ENCODE peak calls at places on chromosomes 6 and 20, in six cellular contexts. Q is WTC11, B is neural crest cell, U is left ventricle myocardium inferior, Z is H9, O is fibroblast of the aortic adventitia. T is an unnamed sample.

GRCh38 chr6:111957623-111958315 is 84.5 kb upstream of the FYN start:
- DNase-seq in Q (peak), B (no peak), U (no peak), Z (peak), O (no peak), T (peak)

GRCh38 chr20:407953-408842 is at the start of gene RBCK1:
- DNase-seq in Q (peak), B (peak), U (peak), Z (peak), O (peak), T (peak)

GRCh38 chr20:44858959-44859358 is 26.5 kb upstream of the YWHAB start:
- DNase-seq in Q (no peak), B (no peak), U (no peak), Z (no peak), O (peak), T (no peak)

GRCh38 chr6:119148102-119148824 is 69.8 kb upstream of the FAM184A start:
- DNase-seq in Q (no peak), B (peak), U (no peak), Z (peak), O (peak), T (no peak)

GRCh38 chr6:159929819-159930218 is 39.0 kb downstream of the MAS1 start:
- DNase-seq in Q (no peak), B (no peak), U (no peak), Z (no peak), O (no peak), T (no peak)

GRCh38 chr20:53657289-53657678 is 63.6 kb upstream of the ZNF217 start:
- DNase-seq in Q (no peak), B (no peak), U (no peak), Z (no peak), O (no peak), T (no peak)

GRCh38 chr6:41505084-41506049 is 40.8 kb upstream of the FOXP4 start:
- DNase-seq in Q (peak), B (no peak), U (peak), Z (no peak), O (peak), T (peak)

GRCh38 chr6:16921399-16922110 is 160.3 kb upstream of the ATXN1 start:
- DNase-seq in Q (no peak), B (no peak), U (no peak), Z (no peak), O (peak), T (no peak)

GRCh38 chr6:167146977-167147376 is 10.8 kb downstream of the GPR31 start:
- DNase-seq in Q (peak), B (no peak), U (no peak), Z (peak), O (no peak), T (peak)

GRCh38 chr6:29681811-29682210 is 859 bp upstream of the ZFP57 start:
- DNase-seq in Q (no peak), B (no peak), U (no peak), Z (no peak), O (no peak), T (no peak)

GRCh38 chr6:132780770-132781371 is 17.6 kb downstream of the SLC18B1 start:
- DNase-seq in Q (no peak), B (no peak), U (no peak), Z (no peak), O (peak), T (no peak)

GRCh38 chr20:14494355-14494754 is 156.9 kb upstream of the FLRT3 start:
- DNase-seq in Q (no peak), B (no peak), U (no peak), Z (no peak), O (no peak), T (no peak)

GRCh38 chr6:20564269-20564668 is 30.0 kb downstream of the CDKAL1 start:
- DNase-seq in Q (no peak), B (no peak), U (no peak), Z (no peak), O (peak), T (no peak)

GRCh38 chr6:37535701-37536461 is 36.2 kb upstream of the CCDC167 start:
- DNase-seq in Q (peak), B (no peak), U (no peak), Z (peak), O (no peak), T (peak)

GRCh38 chr6:37540390-37540789 is 40.7 kb upstream of the CCDC167 start:
- DNase-seq in Q (no peak), B (no peak), U (no peak), Z (peak), O (no peak), T (no peak)

GRCh38 chr6:37536462-37537225 is 37.0 kb upstream of the CCDC167 start:
- DNase-seq in Q (peak), B (no peak), U (no peak), Z (peak), O (no peak), T (peak)

GRCh38 chr6:37539706-37540352 is 40.1 kb upstream of the CCDC167 start:
- DNase-seq in Q (no peak), B (no peak), U (no peak), Z (no peak), O (no peak), T (no peak)

DNA sequence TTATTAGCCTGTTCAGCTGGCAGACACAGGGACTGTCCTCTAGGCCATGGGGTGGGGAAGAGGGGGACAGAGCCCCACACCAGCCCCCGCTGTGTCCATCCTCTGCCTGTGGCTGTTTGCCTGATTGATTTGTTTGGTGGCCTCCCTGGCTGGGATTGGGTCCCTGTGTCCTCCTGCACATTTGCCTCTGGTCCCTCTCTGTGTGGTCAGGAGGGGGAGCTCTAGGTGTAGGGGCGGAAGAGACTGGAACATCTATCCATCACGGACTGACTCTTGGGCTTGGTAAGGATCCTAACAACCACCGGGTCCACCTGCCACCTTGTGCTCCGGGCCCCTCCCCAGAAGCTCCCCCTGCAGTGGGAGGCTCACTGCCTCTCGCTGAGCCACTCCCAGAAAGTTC is 38.4 kb upstream of the CCDC167 start:
- DNase-seq in Q (peak), B (no peak), U (no peak), Z (peak), O (no peak), T (no peak)
- TF ChIP-seq CTCF in Q (peak), B (peak), U (peak), Z (peak), O (peak), T (no peak)

DNA sequence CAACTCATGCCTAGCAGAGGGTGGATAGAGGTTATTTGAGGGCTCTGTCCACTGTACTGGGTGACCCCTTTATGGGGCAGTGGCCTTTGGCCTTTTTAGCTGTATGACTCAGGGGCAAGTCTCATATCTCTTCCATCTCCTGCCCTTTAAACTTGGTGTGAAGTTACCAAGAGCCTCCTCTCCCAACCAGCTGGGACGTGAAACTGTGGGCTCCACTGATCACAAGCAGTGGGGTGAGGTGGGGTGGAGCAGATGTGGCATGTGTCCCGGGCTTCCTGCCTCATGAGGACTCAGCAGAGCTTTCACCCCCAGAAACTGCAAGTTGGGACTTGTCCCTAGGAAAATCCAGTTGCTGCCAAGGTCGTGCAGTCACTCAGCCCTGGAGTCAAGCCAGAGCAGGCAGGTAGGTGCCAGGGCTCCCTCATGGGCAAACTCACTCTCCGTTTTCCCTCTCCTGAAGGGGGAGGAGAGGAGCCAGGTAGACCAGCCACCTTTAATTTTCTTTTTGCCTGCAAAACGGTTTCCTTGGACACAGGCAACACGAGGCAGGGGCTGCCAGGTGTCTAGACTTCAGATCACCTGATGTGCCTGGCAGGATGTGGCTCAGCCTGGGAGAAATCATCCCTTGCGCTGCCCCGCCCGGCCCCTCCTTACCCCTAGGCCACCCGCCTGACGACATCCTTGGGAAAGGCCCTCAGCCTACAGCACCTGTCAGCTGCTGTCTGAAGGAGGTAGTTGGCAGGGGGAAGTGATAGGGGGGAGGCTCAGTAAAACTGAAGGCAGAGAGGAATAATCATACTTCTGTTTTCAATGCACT is 4.0 kb downstream of the CDKN1A start:
- DNase-seq in Q (no peak), B (no peak), U (peak), Z (peak), O (no peak), T (no peak)
- TF ChIP-seq CTCF in Q (no peak), B (no peak), U (no peak), Z (no peak), O (no peak), T (no peak)

GRCh38 chr6:163243083-163243482 is 171.4 kb upstream of the QKI start:
- DNase-seq in Q (no peak), B (no peak), U (peak), Z (no peak), O (no peak), T (no peak)

GRCh38 chr6:163243691-163244505 is 170.6 kb upstream of the QKI start:
- DNase-seq in Q (no peak), B (no peak), U (no peak), Z (no peak), O (no peak), T (no peak)

GRCh38 chr6:163240556-163240955 is 174.0 kb upstream of the QKI start:
- DNase-seq in Q (no peak), B (no peak), U (no peak), Z (no peak), O (no peak), T (no peak)

GRCh38 chr6:163239572-163240340 is 174.8 kb upstream of the QKI start:
- DNase-seq in Q (no peak), B (no peak), U (no peak), Z (no peak), O (no peak), T (no peak)

DNA sequence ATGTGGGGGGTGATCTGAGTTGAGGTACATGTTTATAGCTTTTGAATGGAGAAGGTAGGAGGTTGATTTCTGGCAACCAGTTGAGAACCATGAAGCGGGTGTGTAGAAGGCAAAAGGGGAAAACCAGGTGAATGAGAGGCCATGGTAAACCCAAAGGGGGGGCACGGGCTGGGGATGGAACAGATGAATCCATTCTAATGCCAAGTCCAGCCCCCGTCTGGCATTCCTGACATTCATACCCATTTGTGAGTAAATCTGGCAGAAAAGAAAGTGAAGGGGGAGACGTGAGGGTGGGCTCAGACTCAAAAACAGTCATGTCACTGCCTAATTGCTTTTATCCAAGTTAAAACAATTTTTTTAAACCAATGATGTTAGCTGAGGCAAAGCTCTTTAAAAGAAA is 172.8 kb upstream of the QKI start:
- DNase-seq in Q (no peak), B (no peak), U (no peak), Z (no peak), O (no peak), T (no peak)
- TF ChIP-seq CTCF in Q (no peak), B (no peak), U (no peak), Z (no peak), O (no peak), T (no peak)

GRCh38 chr6:18634912-18635311 is 247.8 kb downstream of the RNF144B start:
- DNase-seq in Q (no peak), B (no peak), U (no peak), Z (no peak), O (no peak), T (no peak)
- TF ChIP-seq CTCF in Q (no peak), B (no peak), U (no peak), Z (no peak), O (no peak), T (no peak)

DNA sequence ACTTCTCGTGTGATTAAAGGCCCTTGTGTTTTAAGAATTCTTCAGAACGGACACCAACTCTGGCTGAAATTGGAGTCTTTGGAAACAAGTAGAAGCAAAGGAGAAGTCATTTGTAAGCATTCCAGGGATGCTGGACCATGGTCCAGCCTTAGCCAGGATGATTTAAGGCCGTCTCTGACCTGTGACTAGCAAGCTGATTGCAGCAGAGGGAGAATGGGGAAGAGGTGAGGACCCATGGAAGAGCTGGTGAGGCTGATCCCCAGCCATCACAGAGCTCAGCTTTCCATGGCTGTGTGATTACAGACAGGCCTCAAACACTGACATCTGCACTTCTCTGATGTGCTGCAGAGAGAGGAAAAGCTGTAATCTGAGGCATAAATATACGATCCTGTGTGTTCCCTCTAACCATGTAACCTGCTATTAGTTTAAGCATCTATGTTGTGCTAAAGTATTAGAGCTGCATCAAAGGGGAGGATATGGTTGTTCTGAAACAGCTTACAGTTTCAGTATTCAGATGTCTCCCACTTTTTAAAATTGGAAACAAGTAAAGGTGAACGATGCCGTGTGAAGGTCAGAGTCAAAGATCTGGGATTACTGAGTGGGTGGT is 7.5 kb downstream of the PLEKHG1 start:
- DNase-seq in Q (no peak), B (no peak), U (no peak), Z (no peak), O (no peak), T (no peak)
- TF ChIP-seq CTCF in Q (no peak), B (no peak), U (no peak), Z (no peak), O (no peak), T (no peak)